ENCODE peak calls at places on chromosomes 5 and 9, in nine cellular contexts. One of them, this sample, is unnamed.

GRCh38 chr9:7174884-7175283 is 417.1 kb downstream of the KDM4C start:
- DNase-seq in lung: no peak
- DNase-seq in fibroblast of pulmonary artery: no peak
- DNase-seq in GM12864: no peak
- DNase-seq in brain microvascular endothelial cell: no peak
- DNase-seq in colonic mucosa: no peak
- DNase-seq in cardiac fibroblast: no peak
- DNase-seq in ovary: no peak
- DNase-seq in heart left ventricle: no peak
- DNase-seq in this sample: no peak

GRCh38 chr5:109956884-109957283 is 267.2 kb downstream of the MAN2A1 start:
- DNase-seq in lung: no peak
- DNase-seq in fibroblast of pulmonary artery: no peak
- DNase-seq in GM12864: no peak
- DNase-seq in brain microvascular endothelial cell: no peak
- DNase-seq in colonic mucosa: no peak
- DNase-seq in cardiac fibroblast: no peak
- DNase-seq in ovary: no peak
- DNase-seq in heart left ventricle: no peak
- DNase-seq in this sample: no peak

GRCh38 chr9:136051568-136052432 is 43.3 kb downstream of the NACC2 start:
- DNase-seq in lung: peak
- DNase-seq in fibroblast of pulmonary artery: peak
- DNase-seq in GM12864: no peak
- DNase-seq in brain microvascular endothelial cell: peak
- DNase-seq in colonic mucosa: peak
- DNase-seq in cardiac fibroblast: peak
- DNase-seq in ovary: no peak
- DNase-seq in heart left ventricle: no peak
- DNase-seq in this sample: peak

GRCh38 chr9:136049451-136050265 is 45.4 kb downstream of the NACC2 start:
- DNase-seq in lung: no peak
- DNase-seq in fibroblast of pulmonary artery: no peak
- DNase-seq in GM12864: no peak
- DNase-seq in brain microvascular endothelial cell: no peak
- DNase-seq in colonic mucosa: no peak
- DNase-seq in cardiac fibroblast: no peak
- DNase-seq in ovary: no peak
- DNase-seq in heart left ventricle: no peak
- DNase-seq in this sample: no peak

GRCh38 chr5:91150189-91150588 is 232.9 kb downstream of the ARRDC3 start:
- DNase-seq in lung: no peak
- DNase-seq in fibroblast of pulmonary artery: no peak
- DNase-seq in GM12864: no peak
- DNase-seq in brain microvascular endothelial cell: no peak
- DNase-seq in colonic mucosa: no peak
- DNase-seq in cardiac fibroblast: no peak
- DNase-seq in ovary: no peak
- DNase-seq in heart left ventricle: no peak
- DNase-seq in this sample: no peak

GRCh38 chr5:150295172-150295611 is 5.6 kb upstream of the CAMK2A start:
- DNase-seq in lung: no peak
- DNase-seq in fibroblast of pulmonary artery: peak
- DNase-seq in GM12864: no peak
- DNase-seq in brain microvascular endothelial cell: peak
- DNase-seq in colonic mucosa: peak
- DNase-seq in cardiac fibroblast: peak
- DNase-seq in ovary: peak
- DNase-seq in heart left ventricle: peak
- DNase-seq in this sample: peak

GRCh38 chr5:40404613-40405012 is 275.1 kb upstream of the PTGER4 start:
- DNase-seq in lung: no peak
- DNase-seq in fibroblast of pulmonary artery: no peak
- DNase-seq in GM12864: no peak
- DNase-seq in brain microvascular endothelial cell: no peak
- DNase-seq in colonic mucosa: no peak
- DNase-seq in cardiac fibroblast: no peak
- DNase-seq in ovary: no peak
- DNase-seq in heart left ventricle: no peak
- DNase-seq in this sample: no peak

GRCh38 chr9:124297553-124297905 is 39.8 kb downstream of the NEK6 start:
- DNase-seq in lung: peak
- DNase-seq in fibroblast of pulmonary artery: peak
- DNase-seq in GM12864: no peak
- DNase-seq in brain microvascular endothelial cell: peak
- DNase-seq in colonic mucosa: no peak
- DNase-seq in cardiac fibroblast: peak
- DNase-seq in ovary: peak
- DNase-seq in heart left ventricle: peak
- DNase-seq in this sample: peak

GRCh38 chr9:88590558-88591146 is 55.7 kb downstream of the NXNL2 start:
- DNase-seq in lung: no peak
- DNase-seq in fibroblast of pulmonary artery: no peak
- DNase-seq in GM12864: no peak
- DNase-seq in brain microvascular endothelial cell: no peak
- DNase-seq in colonic mucosa: no peak
- DNase-seq in cardiac fibroblast: no peak
- DNase-seq in ovary: no peak
- DNase-seq in heart left ventricle: no peak
- DNase-seq in this sample: no peak

GRCh38 chr5:179812997-179813607 is 6.4 kb upstream of the MGAT4B start:
- DNase-seq in lung: no peak
- DNase-seq in fibroblast of pulmonary artery: no peak
- DNase-seq in GM12864: no peak
- DNase-seq in brain microvascular endothelial cell: no peak
- DNase-seq in colonic mucosa: no peak
- DNase-seq in cardiac fibroblast: no peak
- DNase-seq in ovary: no peak
- DNase-seq in heart left ventricle: no peak
- DNase-seq in this sample: no peak
- H3K4me3 ChIP-seq in lung: no peak
- H3K4me3 ChIP-seq in fibroblast of pulmonary artery: no peak
- H3K4me3 ChIP-seq in GM12864: no peak
- H3K4me3 ChIP-seq in brain microvascular endothelial cell: no peak
- H3K4me3 ChIP-seq in colonic mucosa: no peak
- H3K4me3 ChIP-seq in cardiac fibroblast: no peak
- H3K4me3 ChIP-seq in ovary: no peak
- H3K4me3 ChIP-seq in heart left ventricle: no peak
- H3K4me3 ChIP-seq in this sample: no peak

DNA sequence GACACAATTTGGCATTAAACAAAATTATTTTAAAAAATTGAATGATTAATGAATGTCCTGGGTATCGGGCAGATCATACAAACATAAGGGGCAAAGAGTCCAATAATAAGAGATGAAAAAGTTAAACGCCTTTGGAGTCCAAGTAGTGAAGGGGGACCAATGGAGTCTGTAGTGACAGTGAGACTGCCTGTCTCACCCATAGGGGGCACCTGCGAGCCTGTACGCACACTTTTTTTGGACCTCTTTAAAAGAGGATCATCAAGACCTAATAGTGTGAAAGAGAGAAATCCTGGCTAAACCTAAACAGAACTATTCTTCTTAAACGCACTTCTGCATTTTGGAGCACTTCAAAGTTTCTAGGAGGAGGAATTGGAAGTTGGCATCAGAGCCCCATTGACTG is 636.0 kb upstream of the KLF4 start:
- DNase-seq in lung: no peak
- DNase-seq in fibroblast of pulmonary artery: no peak
- DNase-seq in GM12864: no peak
- DNase-seq in brain microvascular endothelial cell: no peak
- DNase-seq in colonic mucosa: no peak
- DNase-seq in cardiac fibroblast: no peak
- DNase-seq in ovary: no peak
- DNase-seq in heart left ventricle: no peak
- DNase-seq in this sample: no peak
- TF ChIP-seq CTCF in lung: no peak
- TF ChIP-seq CTCF in fibroblast of pulmonary artery: peak
- TF ChIP-seq CTCF in GM12864: peak
- TF ChIP-seq CTCF in brain microvascular endothelial cell: peak
- TF ChIP-seq CTCF in colonic mucosa: peak
- TF ChIP-seq CTCF in cardiac fibroblast: peak
- TF ChIP-seq CTCF in ovary: no peak
- TF ChIP-seq CTCF in heart left ventricle: no peak
- TF ChIP-seq CTCF in this sample: peak

DNA sequence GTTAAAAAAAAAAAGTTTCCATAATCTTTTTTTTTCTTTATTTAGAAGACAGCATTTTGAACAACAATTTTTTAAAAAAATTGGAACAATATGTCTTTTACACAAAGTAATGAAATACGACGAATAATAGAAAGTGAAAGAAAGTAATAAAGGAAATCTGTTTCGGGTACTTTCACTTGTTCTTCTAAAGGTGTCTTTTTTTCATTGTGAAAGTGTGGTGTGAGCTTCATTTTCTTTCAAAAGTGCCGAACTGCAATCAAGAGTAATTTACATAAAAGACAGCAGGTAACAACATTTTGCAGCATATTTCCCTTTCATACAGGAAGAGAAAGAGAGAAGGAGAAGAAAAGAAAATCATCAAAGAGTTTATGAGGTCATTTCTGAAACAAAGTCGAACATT is 159.7 kb upstream of the CDH12 start:
- DNase-seq in lung: no peak
- DNase-seq in fibroblast of pulmonary artery: no peak
- DNase-seq in GM12864: no peak
- DNase-seq in brain microvascular endothelial cell: no peak
- DNase-seq in colonic mucosa: no peak
- DNase-seq in cardiac fibroblast: no peak
- DNase-seq in ovary: no peak
- DNase-seq in heart left ventricle: no peak
- DNase-seq in this sample: no peak
- H3K4me3 ChIP-seq in lung: no peak
- H3K4me3 ChIP-seq in fibroblast of pulmonary artery: no peak
- H3K4me3 ChIP-seq in GM12864: no peak
- H3K4me3 ChIP-seq in brain microvascular endothelial cell: no peak
- H3K4me3 ChIP-seq in colonic mucosa: no peak
- H3K4me3 ChIP-seq in cardiac fibroblast: no peak
- H3K4me3 ChIP-seq in ovary: peak
- H3K4me3 ChIP-seq in heart left ventricle: peak
- H3K4me3 ChIP-seq in this sample: no peak

GRCh38 chr5:68055686-68056085 is 159.9 kb upstream of the PIK3R1 start:
- DNase-seq in lung: no peak
- DNase-seq in fibroblast of pulmonary artery: no peak
- DNase-seq in GM12864: no peak
- DNase-seq in brain microvascular endothelial cell: no peak
- DNase-seq in colonic mucosa: no peak
- DNase-seq in cardiac fibroblast: no peak
- DNase-seq in ovary: no peak
- DNase-seq in heart left ventricle: no peak
- DNase-seq in this sample: no peak
- TF ChIP-seq CTCF in lung: no peak
- TF ChIP-seq CTCF in fibroblast of pulmonary artery: peak
- TF ChIP-seq CTCF in GM12864: peak
- TF ChIP-seq CTCF in brain microvascular endothelial cell: peak
- TF ChIP-seq CTCF in colonic mucosa: no peak
- TF ChIP-seq CTCF in cardiac fibroblast: no peak
- TF ChIP-seq CTCF in ovary: no peak
- TF ChIP-seq CTCF in heart left ventricle: no peak
- TF ChIP-seq CTCF in this sample: no peak

DNA sequence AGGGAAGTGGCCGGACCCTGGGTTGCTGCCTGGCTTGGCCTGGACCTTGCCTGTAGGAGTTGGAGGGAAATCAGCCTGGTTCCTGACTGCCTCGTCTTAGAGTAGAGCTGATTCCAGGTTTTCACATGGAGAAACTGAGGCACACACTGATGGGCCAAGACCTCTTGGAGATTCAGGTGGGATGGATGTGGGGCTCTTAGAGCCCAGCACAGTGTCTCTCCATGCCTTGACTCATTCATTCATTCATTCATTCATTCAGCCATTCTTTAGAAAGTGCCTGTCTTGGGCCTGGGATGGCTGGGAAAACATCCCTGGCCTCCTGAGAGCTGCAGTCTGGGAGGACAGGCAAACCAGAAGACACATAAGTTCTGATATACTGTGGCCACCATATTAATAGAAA is 2.2 kb downstream of the LRRC8A start:
- DNase-seq in lung: no peak
- DNase-seq in fibroblast of pulmonary artery: no peak
- DNase-seq in GM12864: no peak
- DNase-seq in brain microvascular endothelial cell: no peak
- DNase-seq in colonic mucosa: no peak
- DNase-seq in cardiac fibroblast: no peak
- DNase-seq in ovary: no peak
- DNase-seq in heart left ventricle: no peak
- DNase-seq in this sample: no peak
- H3K4me3 ChIP-seq in lung: no peak
- H3K4me3 ChIP-seq in fibroblast of pulmonary artery: peak
- H3K4me3 ChIP-seq in GM12864: no peak
- H3K4me3 ChIP-seq in brain microvascular endothelial cell: no peak
- H3K4me3 ChIP-seq in colonic mucosa: no peak
- H3K4me3 ChIP-seq in cardiac fibroblast: peak
- H3K4me3 ChIP-seq in ovary: no peak
- H3K4me3 ChIP-seq in heart left ventricle: peak
- H3K4me3 ChIP-seq in this sample: no peak